ENCODE peak calls at places on chromosomes 12 and 14, in nine cellular contexts. One of them, this sample, is unnamed.

GRCh38 chr14:104349950-104350349 is 211.6 kb downstream of the KIF26A start:
- DNase-seq in NCI-H1436 treated with DMSO at 0.1 percent for 48 hours: no peak
- DNase-seq in naive thymus-derived CD4-positive, alpha-beta T cell: no peak
- DNase-seq in iris pigment epithelial cell: no peak
- DNase-seq in activated CD8-positive, alpha-beta T cell treated with anti-CD3 and anti-CD28 coated beads, Interleukin-2, amount 10 ng/mL, durations not matched to agents 7 days and 5 days: no peak
- DNase-seq in activated CD4-positive, alpha-beta T cell treated with anti-CD3 and anti-CD28 coated beads for 48 hours: no peak
- DNase-seq in sciatic nerve: peak
- DNase-seq in NCI-H524: no peak
- DNase-seq in AG04450: no peak
- DNase-seq in this sample: no peak

GRCh38 chr12:131105351-131105735 is 151.6 kb downstream of the ADGRD1 start:
- DNase-seq in NCI-H1436 treated with DMSO at 0.1 percent for 48 hours: no peak
- DNase-seq in naive thymus-derived CD4-positive, alpha-beta T cell: no peak
- DNase-seq in iris pigment epithelial cell: no peak
- DNase-seq in activated CD8-positive, alpha-beta T cell treated with anti-CD3 and anti-CD28 coated beads, Interleukin-2, amount 10 ng/mL, durations not matched to agents 7 days and 5 days: no peak
- DNase-seq in activated CD4-positive, alpha-beta T cell treated with anti-CD3 and anti-CD28 coated beads for 48 hours: no peak
- DNase-seq in sciatic nerve: no peak
- DNase-seq in NCI-H524: no peak
- DNase-seq in AG04450: no peak
- DNase-seq in this sample: no peak

GRCh38 chr14:100049220-100049619 is 16.0 kb upstream of the EVL start:
- DNase-seq in NCI-H1436 treated with DMSO at 0.1 percent for 48 hours: no peak
- DNase-seq in naive thymus-derived CD4-positive, alpha-beta T cell: no peak
- DNase-seq in iris pigment epithelial cell: peak
- DNase-seq in activated CD8-positive, alpha-beta T cell treated with anti-CD3 and anti-CD28 coated beads, Interleukin-2, amount 10 ng/mL, durations not matched to agents 7 days and 5 days: no peak
- DNase-seq in activated CD4-positive, alpha-beta T cell treated with anti-CD3 and anti-CD28 coated beads for 48 hours: no peak
- DNase-seq in sciatic nerve: no peak
- DNase-seq in NCI-H524: no peak
- DNase-seq in AG04450: no peak
- DNase-seq in this sample: no peak

GRCh38 chr14:58809520-58809919 is 171.8 kb downstream of the DACT1 start:
- DNase-seq in NCI-H1436 treated with DMSO at 0.1 percent for 48 hours: no peak
- DNase-seq in naive thymus-derived CD4-positive, alpha-beta T cell: no peak
- DNase-seq in iris pigment epithelial cell: no peak
- DNase-seq in activated CD8-positive, alpha-beta T cell treated with anti-CD3 and anti-CD28 coated beads, Interleukin-2, amount 10 ng/mL, durations not matched to agents 7 days and 5 days: no peak
- DNase-seq in activated CD4-positive, alpha-beta T cell treated with anti-CD3 and anti-CD28 coated beads for 48 hours: no peak
- DNase-seq in sciatic nerve: no peak
- DNase-seq in NCI-H524: no peak
- DNase-seq in AG04450: no peak
- DNase-seq in this sample: no peak

GRCh38 chr12:59708059-59708458 is 112.2 kb downstream of the SLC16A7 start:
- DNase-seq in NCI-H1436 treated with DMSO at 0.1 percent for 48 hours: no peak
- DNase-seq in naive thymus-derived CD4-positive, alpha-beta T cell: no peak
- DNase-seq in iris pigment epithelial cell: peak
- DNase-seq in activated CD8-positive, alpha-beta T cell treated with anti-CD3 and anti-CD28 coated beads, Interleukin-2, amount 10 ng/mL, durations not matched to agents 7 days and 5 days: no peak
- DNase-seq in activated CD4-positive, alpha-beta T cell treated with anti-CD3 and anti-CD28 coated beads for 48 hours: no peak
- DNase-seq in sciatic nerve: no peak
- DNase-seq in NCI-H524: no peak
- DNase-seq in AG04450: peak
- DNase-seq in this sample: no peak

GRCh38 chr14:71116206-71117122 is 209.2 kb downstream of the PCNX1 start:
- DNase-seq in NCI-H1436 treated with DMSO at 0.1 percent for 48 hours: no peak
- DNase-seq in naive thymus-derived CD4-positive, alpha-beta T cell: no peak
- DNase-seq in iris pigment epithelial cell: no peak
- DNase-seq in activated CD8-positive, alpha-beta T cell treated with anti-CD3 and anti-CD28 coated beads, Interleukin-2, amount 10 ng/mL, durations not matched to agents 7 days and 5 days: no peak
- DNase-seq in activated CD4-positive, alpha-beta T cell treated with anti-CD3 and anti-CD28 coated beads for 48 hours: no peak
- DNase-seq in sciatic nerve: no peak
- DNase-seq in NCI-H524: no peak
- DNase-seq in AG04450: no peak
- DNase-seq in this sample: no peak

GRCh38 chr12:46722737-46723136 is 103.1 kb downstream of the SLC38A4 start:
- DNase-seq in NCI-H1436 treated with DMSO at 0.1 percent for 48 hours: no peak
- DNase-seq in naive thymus-derived CD4-positive, alpha-beta T cell: no peak
- DNase-seq in iris pigment epithelial cell: peak
- DNase-seq in activated CD8-positive, alpha-beta T cell treated with anti-CD3 and anti-CD28 coated beads, Interleukin-2, amount 10 ng/mL, durations not matched to agents 7 days and 5 days: no peak
- DNase-seq in activated CD4-positive, alpha-beta T cell treated with anti-CD3 and anti-CD28 coated beads for 48 hours: no peak
- DNase-seq in sciatic nerve: no peak
- DNase-seq in NCI-H524: no peak
- DNase-seq in AG04450: no peak
- DNase-seq in this sample: no peak

GRCh38 chr14:50085570-50086315 is 30.6 kb downstream of the VCPKMT start:
- DNase-seq in NCI-H1436 treated with DMSO at 0.1 percent for 48 hours: no peak
- DNase-seq in naive thymus-derived CD4-positive, alpha-beta T cell: no peak
- DNase-seq in iris pigment epithelial cell: peak
- DNase-seq in activated CD8-positive, alpha-beta T cell treated with anti-CD3 and anti-CD28 coated beads, Interleukin-2, amount 10 ng/mL, durations not matched to agents 7 days and 5 days: peak
- DNase-seq in activated CD4-positive, alpha-beta T cell treated with anti-CD3 and anti-CD28 coated beads for 48 hours: peak
- DNase-seq in sciatic nerve: no peak
- DNase-seq in NCI-H524: no peak
- DNase-seq in AG04450: no peak
- DNase-seq in this sample: no peak

GRCh38 chr12:48078901-48079300 is 27.0 kb downstream of the SENP1 start:
- DNase-seq in NCI-H1436 treated with DMSO at 0.1 percent for 48 hours: no peak
- DNase-seq in naive thymus-derived CD4-positive, alpha-beta T cell: no peak
- DNase-seq in iris pigment epithelial cell: peak
- DNase-seq in activated CD8-positive, alpha-beta T cell treated with anti-CD3 and anti-CD28 coated beads, Interleukin-2, amount 10 ng/mL, durations not matched to agents 7 days and 5 days: no peak
- DNase-seq in activated CD4-positive, alpha-beta T cell treated with anti-CD3 and anti-CD28 coated beads for 48 hours: no peak
- DNase-seq in sciatic nerve: no peak
- DNase-seq in NCI-H524: no peak
- DNase-seq in AG04450: peak
- DNase-seq in this sample: no peak

GRCh38 chr12:16348435-16349131 is 1.1 kb downstream of the MGST1 start:
- DNase-seq in NCI-H1436 treated with DMSO at 0.1 percent for 48 hours: no peak
- DNase-seq in naive thymus-derived CD4-positive, alpha-beta T cell: no peak
- DNase-seq in iris pigment epithelial cell: no peak
- DNase-seq in activated CD8-positive, alpha-beta T cell treated with anti-CD3 and anti-CD28 coated beads, Interleukin-2, amount 10 ng/mL, durations not matched to agents 7 days and 5 days: no peak
- DNase-seq in activated CD4-positive, alpha-beta T cell treated with anti-CD3 and anti-CD28 coated beads for 48 hours: no peak
- DNase-seq in sciatic nerve: no peak
- DNase-seq in NCI-H524: no peak
- DNase-seq in AG04450: no peak
- DNase-seq in this sample: no peak

GRCh38 chr14:20627337-20628032 is 14.0 kb downstream of the OR6S1 start:
- DNase-seq in NCI-H1436 treated with DMSO at 0.1 percent for 48 hours: no peak
- DNase-seq in naive thymus-derived CD4-positive, alpha-beta T cell: no peak
- DNase-seq in iris pigment epithelial cell: no peak
- DNase-seq in activated CD8-positive, alpha-beta T cell treated with anti-CD3 and anti-CD28 coated beads, Interleukin-2, amount 10 ng/mL, durations not matched to agents 7 days and 5 days: no peak
- DNase-seq in activated CD4-positive, alpha-beta T cell treated with anti-CD3 and anti-CD28 coated beads for 48 hours: no peak
- DNase-seq in sciatic nerve: no peak
- DNase-seq in NCI-H524: no peak
- DNase-seq in AG04450: no peak
- DNase-seq in this sample: no peak

GRCh38 chr14:96108911-96109310 is 69.7 kb downstream of the C14orf132 start:
- DNase-seq in NCI-H1436 treated with DMSO at 0.1 percent for 48 hours: no peak
- DNase-seq in naive thymus-derived CD4-positive, alpha-beta T cell: no peak
- DNase-seq in iris pigment epithelial cell: no peak
- DNase-seq in activated CD8-positive, alpha-beta T cell treated with anti-CD3 and anti-CD28 coated beads, Interleukin-2, amount 10 ng/mL, durations not matched to agents 7 days and 5 days: no peak
- DNase-seq in activated CD4-positive, alpha-beta T cell treated with anti-CD3 and anti-CD28 coated beads for 48 hours: no peak
- DNase-seq in sciatic nerve: no peak
- DNase-seq in NCI-H524: no peak
- DNase-seq in AG04450: no peak
- DNase-seq in this sample: no peak